ENCODE peak calls at places on chromosome 16, in four cellular contexts. O, K, Z and Y are unnamed samples.

GRCh38 chr16:838741-839140 is 38.2 kb upstream of the GNG13 start:
- DNase-seq in O (no peak), K (no peak), Z (no peak), Y (no peak)

GRCh38 chr16:11586856-11587642 is at the start of gene LITAF:
- DNase-seq in O (peak), K (no peak), Z (peak), Y (no peak)

GRCh38 chr16:77499373-77500285 is 64.8 kb upstream of the ADAMTS18 start:
- DNase-seq in O (no peak), K (no peak), Z (no peak), Y (no peak)

GRCh38 chr16:1278456-1278855 is 22.6 kb downstream of the TPSD1 start:
- DNase-seq in O (no peak), K (no peak), Z (no peak), Y (no peak)

GRCh38 chr16:85428168-85428898 is 184.8 kb upstream of the GSE1 start:
- DNase-seq in O (peak), K (no peak), Z (peak), Y (no peak)

GRCh38 chr16:21028728-21029127 is 121.9 kb downstream of the DNAH3 start:
- DNase-seq in O (no peak), K (no peak), Z (no peak), Y (no peak)

GRCh38 chr16:27476240-27476639 is 73.5 kb downstream of the GTF3C1 start:
- DNase-seq in O (no peak), K (no peak), Z (no peak), Y (no peak)

GRCh38 chr16:56610609-56611111 is 2.3 kb downstream of the MT2A start:
- DNase-seq in O (no peak), K (no peak), Z (no peak), Y (no peak)

GRCh38 chr16:81629032-81629802 is 149.9 kb upstream of the PLCG2 start:
- DNase-seq in O (no peak), K (no peak), Z (no peak), Y (no peak)

GRCh38 chr16:84885024-84885910 is 65.5 kb downstream of the CRISPLD2 start:
- DNase-seq in O (no peak), K (no peak), Z (no peak), Y (no peak)

GRCh38 chr16:24540575-24541240 is 1.3 kb downstream of the RBBP6 start:
- DNase-seq in O (no peak), K (no peak), Z (peak), Y (peak)

GRCh38 chr16:84277244-84277823 is 17.3 kb upstream of the WFDC1 start:
- DNase-seq in O (peak), K (no peak), Z (peak), Y (peak)

GRCh38 chr16:143456-143855 is 5.0 kb upstream of the NPRL3 start:
- DNase-seq in O (no peak), K (no peak), Z (no peak), Y (no peak)

GRCh38 chr16:30005341-30006094 is 5.3 kb downstream of the DOC2A start:
- DNase-seq in O (peak), K (no peak), Z (peak), Y (peak)

GRCh38 chr16:81582655-81583441 is 138.2 kb downstream of the CMIP start:
- DNase-seq in O (no peak), K (no peak), Z (peak), Y (no peak)

GRCh38 chr16:86085795-86086194 is 186.8 kb downstream of the IRF8 start:
- DNase-seq in O (no peak), K (no peak), Z (no peak), Y (no peak)

GRCh38 chr16:69566437-69567030 is 768 bp downstream of the NFAT5 start:
- DNase-seq in O (peak), K (no peak), Z (peak), Y (peak)

GRCh38 chr16:29107299-29107698 is 122.4 kb downstream of the LAT start:
- DNase-seq in O (no peak), K (no peak), Z (no peak), Y (no peak)

GRCh38 chr16:68093816-68094613 is 8.8 kb downstream of the NFATC3 start:
- DNase-seq in O (no peak), K (no peak), Z (peak), Y (no peak)

GRCh38 chr16:2586241-2586640 is 48.4 kb downstream of the PDPK1 start:
- DNase-seq in O (no peak), K (no peak), Z (no peak), Y (no peak)

DNA sequence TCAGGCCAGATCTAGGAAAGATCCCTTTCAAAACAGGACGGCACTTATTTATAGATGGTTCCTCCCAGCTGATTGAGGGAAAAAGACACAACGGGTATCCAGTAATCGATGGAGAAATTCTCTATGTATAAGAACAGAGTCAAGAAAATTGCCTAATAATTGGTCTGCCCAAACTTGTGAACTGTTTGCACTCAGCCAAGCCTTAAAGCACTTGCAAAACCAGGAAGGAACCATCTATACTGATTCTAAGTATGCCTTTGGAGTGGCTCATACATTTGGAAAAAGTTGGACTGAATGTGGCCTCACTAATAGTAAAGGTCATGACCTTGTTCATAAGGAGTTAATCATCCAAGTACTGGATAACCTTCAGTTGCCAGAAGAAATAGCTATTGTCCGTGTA is 5.9 kb downstream of the HPR start:
- DNase-seq in O (no peak), K (no peak), Z (no peak), Y (no peak)
- TF ChIP-seq SPI1 in O (no peak), K (no peak), Z (no peak), Y (no peak)

GRCh38 chr16:75226550-75227360 is 8.0 kb downstream of the CTRB1 start:
- DNase-seq in O (no peak), K (no peak), Z (no peak), Y (no peak)

GRCh38 chr16:75228143-75228976 is 9.6 kb downstream of the CTRB1 start:
- DNase-seq in O (no peak), K (no peak), Z (no peak), Y (no peak)

GRCh38 chr16:75229172-75230031 is 10.6 kb downstream of the CTRB1 start:
- DNase-seq in O (no peak), K (no peak), Z (no peak), Y (no peak)

GRCh38 chr16:75225678-75226515 is 7.1 kb downstream of the CTRB1 start:
- DNase-seq in O (no peak), K (no peak), Z (no peak), Y (no peak)

DNA sequence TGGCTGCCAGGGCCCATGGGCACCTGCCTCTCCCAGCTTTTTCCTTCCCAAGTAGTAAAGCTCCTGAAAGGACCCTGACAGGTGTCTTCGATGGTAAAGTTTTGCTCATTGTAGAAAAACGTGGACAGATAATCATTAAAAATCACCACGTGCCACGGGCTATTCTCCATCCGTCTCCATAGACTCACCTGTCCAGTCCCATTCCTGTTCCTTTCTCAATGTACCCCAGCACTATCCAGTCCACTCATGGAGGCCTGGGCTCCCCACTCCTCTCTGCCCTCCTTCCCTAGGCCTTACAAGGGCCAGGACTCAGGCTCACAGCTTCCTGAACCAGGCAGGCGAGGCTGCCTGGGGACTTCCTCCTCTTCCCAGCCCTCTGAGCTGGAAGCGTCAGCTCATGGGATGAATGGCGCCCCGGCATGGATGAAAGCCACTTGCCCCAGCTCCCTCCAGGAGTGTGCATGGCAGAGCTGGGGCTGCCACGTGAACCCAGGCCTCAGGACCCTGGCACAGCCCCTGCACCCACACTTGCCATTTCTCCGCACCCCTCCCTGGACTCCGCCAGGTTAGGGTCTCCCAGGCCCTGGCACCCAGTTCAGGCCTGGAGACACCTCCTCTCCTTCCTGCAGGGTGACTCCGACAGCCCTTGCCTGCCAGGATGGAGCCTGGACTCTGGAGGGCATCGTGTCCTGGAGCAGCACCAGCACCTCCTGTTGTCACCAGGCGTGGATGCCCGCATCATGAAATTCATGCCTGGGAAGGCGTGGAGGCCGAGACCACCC is 8.8 kb downstream of the CTRB1 start:
- DNase-seq in O (no peak), K (no peak), Z (no peak), Y (no peak)
- TF ChIP-seq POLR2AphosphoS5 in O (no peak), K (no peak), Z (no peak), Y (no peak)

DNA sequence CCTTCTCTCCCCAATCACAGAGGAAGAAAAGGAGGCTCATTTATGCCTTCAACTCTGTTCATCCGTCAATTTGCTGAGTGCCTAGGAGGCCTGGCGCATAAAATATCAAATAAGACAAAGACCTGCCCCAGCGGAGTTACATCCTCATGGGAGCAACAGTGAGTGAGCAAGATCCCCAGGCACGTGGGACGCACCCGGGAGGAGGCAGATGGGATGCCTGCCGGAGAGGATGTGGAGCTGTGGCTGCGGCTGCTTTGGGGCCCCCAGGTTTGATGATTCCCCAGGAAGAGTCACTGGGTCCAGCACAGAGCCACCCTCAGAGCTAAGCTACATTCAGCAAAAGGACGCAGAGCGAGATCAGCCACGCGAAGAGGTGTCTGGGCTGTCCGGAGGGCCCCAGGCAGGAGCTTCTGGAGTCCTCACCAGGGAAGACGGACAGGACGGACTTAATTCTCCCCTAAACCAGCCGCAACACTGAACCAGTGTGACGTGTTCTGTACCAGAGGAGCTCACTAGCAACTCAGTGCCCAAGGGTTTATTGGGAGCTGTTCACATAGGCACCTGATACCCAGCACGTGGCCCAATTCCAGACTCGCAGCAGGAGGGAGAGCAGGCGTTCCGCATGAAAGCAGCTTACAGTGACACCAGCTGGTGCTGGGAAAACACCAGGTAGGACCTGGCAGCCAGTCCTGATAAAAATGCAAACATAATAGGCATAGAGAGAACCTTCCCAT is 11.2 kb downstream of the CA5A start:
- DNase-seq in O (no peak), K (no peak), Z (no peak), Y (no peak)
- TF ChIP-seq SPI1 in O (no peak), K (no peak), Z (no peak), Y (no peak)

GRCh38 chr16:12612598-12613101 is 191.0 kb downstream of the CPPED1 start:
- DNase-seq in O (no peak), K (no peak), Z (peak), Y (no peak)
- TF ChIP-seq POLR2AphosphoS5 in O (no peak), K (no peak), Z (peak), Y (no peak)

GRCh38 chr16:8511464-8511863 is 78.8 kb downstream of the TMEM114 start:
- DNase-seq in O (no peak), K (no peak), Z (peak), Y (no peak)
- TF ChIP-seq SPI1 in O (no peak), K (no peak), Z (no peak), Y (no peak)

GRCh38 chr16:22424161-22424937 is 49.9 kb upstream of the CDR2 start:
- DNase-seq in O (no peak), K (no peak), Z (no peak), Y (no peak)

GRCh38 chr16:22427556-22427955 is 53.1 kb upstream of the CDR2 start:
- DNase-seq in O (no peak), K (no peak), Z (no peak), Y (no peak)

GRCh38 chr16:22425036-22425801 is 50.8 kb upstream of the CDR2 start:
- DNase-seq in O (no peak), K (no peak), Z (no peak), Y (no peak)

GRCh38 chr16:22425847-22426246 is 51.4 kb upstream of the CDR2 start:
- DNase-seq in O (no peak), K (no peak), Z (no peak), Y (no peak)

DNA sequence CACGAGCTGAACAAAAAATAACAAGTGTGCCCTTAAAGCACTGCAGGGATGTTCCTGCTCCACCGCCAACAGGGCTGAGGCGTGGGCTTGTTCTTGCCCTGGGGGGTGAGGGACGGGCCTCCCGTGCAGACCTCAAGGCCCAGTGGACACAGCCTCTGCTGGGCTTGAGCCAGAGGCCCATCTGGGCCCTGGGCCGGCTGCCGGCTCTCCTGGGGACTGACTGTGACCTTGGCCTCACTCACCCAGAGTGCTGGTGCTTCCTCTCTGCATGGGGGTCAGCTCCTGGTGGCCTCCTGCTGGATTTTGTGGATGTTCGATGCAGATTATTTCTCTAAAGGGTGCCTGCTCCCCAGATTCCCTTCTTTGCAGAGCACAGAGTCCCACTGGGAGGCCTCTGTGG is 54.2 kb upstream of the CDR2 start:
- DNase-seq in O (no peak), K (no peak), Z (no peak), Y (no peak)
- TF ChIP-seq POLR2AphosphoS5 in O (no peak), K (no peak), Z (no peak), Y (no peak)

DNA sequence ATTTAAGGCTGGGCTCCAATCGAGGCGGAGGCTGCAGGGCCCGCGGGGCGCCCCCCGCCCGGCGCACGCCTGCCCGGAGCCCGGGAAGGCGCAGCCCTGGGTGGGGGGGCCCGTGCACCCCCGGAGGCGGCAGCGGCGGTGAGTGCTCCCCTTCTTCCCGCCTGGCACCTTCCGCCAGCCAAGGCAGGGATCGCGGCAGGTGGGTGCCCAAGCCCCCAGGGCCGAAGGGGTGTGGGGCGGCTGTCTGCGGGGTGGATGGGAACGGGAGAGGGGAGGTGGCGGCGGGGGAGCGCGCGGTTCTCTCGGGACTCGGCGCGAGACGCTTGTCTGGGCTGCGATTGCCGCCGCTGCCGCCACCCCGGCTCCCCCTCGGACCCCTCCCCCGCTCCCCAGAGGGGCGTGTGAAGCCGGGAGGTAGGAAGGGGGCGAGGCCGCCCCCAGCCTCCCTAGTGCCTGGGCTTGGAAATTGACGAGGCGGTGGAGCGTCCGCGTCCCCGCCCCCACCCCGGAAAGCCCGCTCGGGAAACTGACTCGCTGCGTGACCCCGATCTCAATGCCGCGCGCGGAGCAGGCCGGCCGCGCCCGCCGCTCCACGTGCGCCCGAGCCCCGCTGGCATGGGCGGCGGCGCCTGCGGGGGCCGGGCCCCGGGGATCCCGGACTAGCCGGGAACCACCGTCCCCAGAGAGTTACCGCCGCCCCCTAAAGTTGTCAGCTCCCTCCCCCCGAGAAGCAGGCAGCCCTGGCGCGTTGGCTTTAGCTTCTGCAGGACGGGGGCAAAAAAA is 231.5 kb downstream of the MRTFB start:
- DNase-seq in O (no peak), K (no peak), Z (peak), Y (no peak)
- TF ChIP-seq SPI1 in O (no peak), K (no peak), Z (no peak), Y (no peak)

GRCh38 chr16:48609453-48610023 is 442 bp downstream of the N4BP1 start:
- DNase-seq in O (no peak), K (no peak), Z (peak), Y (no peak)
- TF ChIP-seq POLR2AphosphoS5 in O (no peak), K (peak), Z (no peak), Y (no peak)

DNA sequence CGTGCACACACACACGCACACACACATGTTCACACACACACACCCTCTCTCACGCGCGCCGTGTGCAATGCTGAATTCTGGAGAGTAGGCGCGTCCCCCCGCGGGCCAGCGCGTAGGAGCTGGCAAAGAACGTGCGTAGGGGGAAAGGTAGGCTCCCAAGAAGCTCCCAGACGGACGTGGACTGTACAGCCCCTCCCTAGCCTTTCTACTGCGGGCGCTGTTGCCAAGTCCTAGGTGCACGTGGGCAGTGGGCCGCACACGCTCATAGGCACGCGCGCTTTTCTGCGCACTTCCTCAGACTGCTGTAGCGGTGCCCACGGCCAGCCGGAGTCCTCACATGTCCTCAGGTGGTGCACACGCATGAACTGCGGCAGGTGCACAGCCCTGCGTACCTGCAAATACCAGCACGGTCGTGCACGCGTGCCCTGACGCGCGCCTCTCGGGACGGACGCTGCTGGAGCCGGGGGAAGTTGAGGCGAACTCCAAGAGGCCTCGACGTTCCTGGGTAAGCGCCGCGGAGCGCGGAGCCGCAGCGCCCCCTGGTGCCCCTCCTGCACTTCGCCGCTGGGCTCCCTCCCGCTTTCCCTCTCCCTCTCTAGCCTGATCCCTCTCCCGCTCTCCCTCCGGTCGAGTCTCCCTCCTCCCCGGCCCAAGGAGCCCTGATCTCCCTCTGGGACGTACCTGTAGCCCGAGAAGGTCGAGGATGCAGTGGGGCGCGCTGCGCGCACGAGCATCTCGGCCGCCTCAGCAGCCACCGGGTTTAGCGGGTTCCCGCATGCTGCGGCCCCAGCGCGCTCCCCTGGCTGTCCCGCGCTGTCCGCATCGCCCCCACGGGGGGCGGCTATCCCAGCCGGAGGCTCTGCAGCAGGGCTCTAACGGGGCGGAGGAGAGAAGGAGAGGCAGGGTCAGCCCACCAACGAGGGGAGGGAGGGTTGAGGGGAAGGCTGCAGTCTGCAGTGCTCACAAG is 749 bp downstream of the GRIN2A start:
- DNase-seq in O (peak), K (no peak), Z (peak), Y (peak)
- TF ChIP-seq SPI1 in O (no peak), K (peak), Z (no peak), Y (peak)

DNA sequence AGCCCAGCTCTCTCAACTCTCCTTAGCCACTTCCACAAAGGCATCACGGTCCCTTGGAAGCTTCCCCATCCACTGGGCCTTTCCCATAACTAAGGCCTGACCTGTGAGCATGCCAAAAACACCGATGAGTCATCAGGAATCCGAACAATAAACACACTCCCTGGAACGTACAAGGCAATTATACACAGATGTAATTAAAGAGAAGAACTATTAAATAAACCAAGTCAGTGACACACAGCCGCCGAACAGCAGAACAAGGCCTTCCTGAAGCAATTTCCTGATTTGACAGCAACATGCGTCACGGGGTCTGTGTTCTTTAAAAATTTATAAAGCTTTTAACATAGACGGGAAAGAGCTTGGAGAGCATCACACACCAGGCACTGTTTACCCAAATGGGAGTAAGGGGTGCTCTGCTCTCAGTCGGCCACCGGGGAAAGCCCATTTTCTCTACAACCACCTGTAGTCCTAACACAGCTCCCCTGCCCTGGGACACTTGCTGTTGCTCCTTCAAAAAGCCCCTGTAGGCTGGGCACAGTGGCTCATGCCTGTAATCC is 29.4 kb downstream of the COG7 start:
- DNase-seq in O (no peak), K (no peak), Z (no peak), Y (no peak)
- TF ChIP-seq POLR2AphosphoS5 in O (no peak), K (no peak), Z (no peak), Y (no peak)